ENCODE peak calls at places on chromosomes 6 and 20, in five cellular contexts. R, A, J, G and E are unnamed samples.

GRCh38 chr20:57445298-57445697 is 54.1 kb downstream of the RBM38 start:
- DNase-seq in R (no peak), A (no peak), G (no peak), J (peak; percentile 92), E (no peak)

GRCh38 chr6:87909849-87910248 is 137.8 kb upstream of the SPACA1 start:
- DNase-seq in A (no peak), J (no peak), R (no peak), G (no peak), E (no peak)

GRCh38 chr20:3670511-3670910 is 7.3 kb upstream of the GFRA4 start:
- DNase-seq in J (no peak), R (no peak), A (no peak), G (no peak), E (no peak)

GRCh38 chr6:885051-885590 is 192.2 kb upstream of the EXOC2 start:
- DNase-seq in G (no peak), R (no peak), J (no peak), A (no peak), E (no peak)

GRCh38 chr6:3789018-3789895 is 37.7 kb upstream of the PXDC1 start:
- DNase-seq in G (no peak), R (no peak), J (no peak), A (no peak), E (no peak)

GRCh38 chr6:136969433-136969832 is 47.3 kb downstream of the SLC35D3 start:
- DNase-seq in R (no peak), J (peak; percentile 39), G (no peak), A (no peak), E (no peak)

GRCh38 chr6:7108196-7108963 is 619 bp downstream of the RREB1 start:
- DNase-seq in J (peak; percentile 75), G (peak; percentile 16), R (peak; percentile 24), A (peak; percentile 75), E (peak; percentile 58)

GRCh38 chr6:144405173-144405572 is 120.0 kb downstream of the UTRN start:
- DNase-seq in A (no peak), G (no peak), J (no peak), R (no peak), E (no peak)

GRCh38 chr20:3808141-3808479 is 12.0 kb downstream of the CDC25B start:
- DNase-seq in G (no peak), R (no peak), A (no peak), J (peak; percentile 87), E (peak; percentile 84)

GRCh38 chr6:150686566-150686965 is 86.9 kb downstream of the PLEKHG1 start:
- DNase-seq in G (no peak), J (no peak), R (no peak), A (no peak), E (no peak)